ENCODE peak calls at places on chromosome 12, in eight cellular contexts. One of them, this sample, is unnamed.

GRCh38 chr12:40198601-40199000 is 26.2 kb upstream of the LRRK2 start:
- DNase-seq in fibroblast of the aortic adventitia: no peak
- DNase-seq in HFF-Myc: no peak
- DNase-seq in choroid plexus epithelial cell: no peak
- DNase-seq in AG10803: no peak
- DNase-seq in BJ: no peak
- DNase-seq in mucosa of descending colon: no peak
- DNase-seq in lung: no peak
- DNase-seq in this sample: peak; percentile 21

GRCh38 chr12:6263931-6264330 is 46.6 kb upstream of the PLEKHG6 start:
- DNase-seq in fibroblast of the aortic adventitia: no peak
- DNase-seq in HFF-Myc: no peak
- DNase-seq in choroid plexus epithelial cell: peak; percentile 84
- DNase-seq in AG10803: no peak
- DNase-seq in BJ: no peak
- DNase-seq in mucosa of descending colon: no peak
- DNase-seq in lung: no peak
- DNase-seq in this sample: no peak

GRCh38 chr12:63276537-63277365 is 125.8 kb upstream of the AVPR1A start:
- DNase-seq in fibroblast of the aortic adventitia: peak; percentile 13
- DNase-seq in HFF-Myc: no peak
- DNase-seq in choroid plexus epithelial cell: peak; percentile 66
- DNase-seq in AG10803: peak; percentile 13
- DNase-seq in BJ: no peak
- DNase-seq in mucosa of descending colon: no peak
- DNase-seq in lung: no peak
- DNase-seq in this sample: peak; percentile 57

GRCh38 chr12:66960704-66961690 is 282.1 kb upstream of the GRIP1 start:
- DNase-seq in fibroblast of the aortic adventitia: no peak
- DNase-seq in HFF-Myc: no peak
- DNase-seq in choroid plexus epithelial cell: peak; percentile 11
- DNase-seq in AG10803: no peak
- DNase-seq in BJ: no peak
- DNase-seq in mucosa of descending colon: no peak
- DNase-seq in lung: no peak
- DNase-seq in this sample: no peak

GRCh38 chr12:89861086-89861485 is 152.4 kb upstream of the ATP2B1 start:
- DNase-seq in fibroblast of the aortic adventitia: no peak
- DNase-seq in HFF-Myc: no peak
- DNase-seq in choroid plexus epithelial cell: peak; percentile 14
- DNase-seq in AG10803: no peak
- DNase-seq in BJ: no peak
- DNase-seq in mucosa of descending colon: no peak
- DNase-seq in lung: no peak
- DNase-seq in this sample: no peak

GRCh38 chr12:68953536-68953935 is 20.6 kb upstream of the CPM start:
- DNase-seq in fibroblast of the aortic adventitia: no peak
- DNase-seq in HFF-Myc: no peak
- DNase-seq in choroid plexus epithelial cell: no peak
- DNase-seq in AG10803: no peak
- DNase-seq in BJ: no peak
- DNase-seq in mucosa of descending colon: peak; percentile 53
- DNase-seq in lung: no peak
- DNase-seq in this sample: no peak

GRCh38 chr12:68454855-68455254 is 122.7 kb upstream of the MDM1 start:
- DNase-seq in fibroblast of the aortic adventitia: no peak
- DNase-seq in HFF-Myc: no peak
- DNase-seq in choroid plexus epithelial cell: no peak
- DNase-seq in AG10803: no peak
- DNase-seq in BJ: no peak
- DNase-seq in mucosa of descending colon: no peak
- DNase-seq in lung: no peak
- DNase-seq in this sample: no peak

GRCh38 chr12:92297405-92297804 is 151.8 kb upstream of the BTG1 start:
- DNase-seq in fibroblast of the aortic adventitia: no peak
- DNase-seq in HFF-Myc: no peak
- DNase-seq in choroid plexus epithelial cell: no peak
- DNase-seq in AG10803: no peak
- DNase-seq in BJ: no peak
- DNase-seq in mucosa of descending colon: no peak
- DNase-seq in lung: no peak
- DNase-seq in this sample: no peak

GRCh38 chr12:40327506-40327905 is 102.7 kb downstream of the LRRK2 start:
- DNase-seq in fibroblast of the aortic adventitia: peak; percentile 7
- DNase-seq in HFF-Myc: no peak
- DNase-seq in choroid plexus epithelial cell: no peak
- DNase-seq in AG10803: peak; percentile 23
- DNase-seq in BJ: no peak
- DNase-seq in mucosa of descending colon: no peak
- DNase-seq in lung: no peak
- DNase-seq in this sample: no peak

GRCh38 chr12:91577586-91578539 is 395.2 kb upstream of the DCN start:
- DNase-seq in fibroblast of the aortic adventitia: peak; percentile 53
- DNase-seq in HFF-Myc: peak; percentile 3
- DNase-seq in choroid plexus epithelial cell: peak; percentile 54
- DNase-seq in AG10803: peak; percentile 46
- DNase-seq in BJ: no peak
- DNase-seq in mucosa of descending colon: no peak
- DNase-seq in lung: no peak
- DNase-seq in this sample: peak; percentile 45

GRCh38 chr12:52231305-52232232 is 1.5 kb upstream of the KRT7 start:
- DNase-seq in fibroblast of the aortic adventitia: no peak
- DNase-seq in HFF-Myc: no peak
- DNase-seq in choroid plexus epithelial cell: no peak
- DNase-seq in AG10803: no peak
- DNase-seq in BJ: no peak
- DNase-seq in mucosa of descending colon: no peak
- DNase-seq in lung: peak; percentile 77
- DNase-seq in this sample: no peak

GRCh38 chr12:112907415-112908157 is 824 bp downstream of the OAS1 start:
- DNase-seq in fibroblast of the aortic adventitia: no peak
- DNase-seq in HFF-Myc: no peak
- DNase-seq in choroid plexus epithelial cell: no peak
- DNase-seq in AG10803: no peak
- DNase-seq in BJ: no peak
- DNase-seq in mucosa of descending colon: no peak
- DNase-seq in lung: no peak
- DNase-seq in this sample: no peak

GRCh38 chr12:106288510-106289195 is 13.9 kb upstream of the TCP11L2 start:
- DNase-seq in fibroblast of the aortic adventitia: peak; percentile 97
- DNase-seq in HFF-Myc: peak; percentile 72
- DNase-seq in choroid plexus epithelial cell: peak; percentile 94
- DNase-seq in AG10803: peak; percentile 95
- DNase-seq in BJ: peak; percentile 85
- DNase-seq in mucosa of descending colon: no peak
- DNase-seq in lung: no peak
- DNase-seq in this sample: peak; percentile 96

GRCh38 chr12:70849265-70849960 is 71.1 kb downstream of the PTPRR start:
- DNase-seq in fibroblast of the aortic adventitia: peak; percentile 87
- DNase-seq in HFF-Myc: peak; percentile 2
- DNase-seq in choroid plexus epithelial cell: peak; percentile 79
- DNase-seq in AG10803: peak; percentile 40
- DNase-seq in BJ: no peak
- DNase-seq in mucosa of descending colon: no peak
- DNase-seq in lung: no peak
- DNase-seq in this sample: peak; percentile 79

GRCh38 chr12:110912263-110912662 is 8.1 kb downstream of the MYL2 start:
- DNase-seq in fibroblast of the aortic adventitia: no peak
- DNase-seq in HFF-Myc: no peak
- DNase-seq in choroid plexus epithelial cell: no peak
- DNase-seq in AG10803: no peak
- DNase-seq in BJ: no peak
- DNase-seq in mucosa of descending colon: no peak
- DNase-seq in lung: no peak
- DNase-seq in this sample: no peak

DNA sequence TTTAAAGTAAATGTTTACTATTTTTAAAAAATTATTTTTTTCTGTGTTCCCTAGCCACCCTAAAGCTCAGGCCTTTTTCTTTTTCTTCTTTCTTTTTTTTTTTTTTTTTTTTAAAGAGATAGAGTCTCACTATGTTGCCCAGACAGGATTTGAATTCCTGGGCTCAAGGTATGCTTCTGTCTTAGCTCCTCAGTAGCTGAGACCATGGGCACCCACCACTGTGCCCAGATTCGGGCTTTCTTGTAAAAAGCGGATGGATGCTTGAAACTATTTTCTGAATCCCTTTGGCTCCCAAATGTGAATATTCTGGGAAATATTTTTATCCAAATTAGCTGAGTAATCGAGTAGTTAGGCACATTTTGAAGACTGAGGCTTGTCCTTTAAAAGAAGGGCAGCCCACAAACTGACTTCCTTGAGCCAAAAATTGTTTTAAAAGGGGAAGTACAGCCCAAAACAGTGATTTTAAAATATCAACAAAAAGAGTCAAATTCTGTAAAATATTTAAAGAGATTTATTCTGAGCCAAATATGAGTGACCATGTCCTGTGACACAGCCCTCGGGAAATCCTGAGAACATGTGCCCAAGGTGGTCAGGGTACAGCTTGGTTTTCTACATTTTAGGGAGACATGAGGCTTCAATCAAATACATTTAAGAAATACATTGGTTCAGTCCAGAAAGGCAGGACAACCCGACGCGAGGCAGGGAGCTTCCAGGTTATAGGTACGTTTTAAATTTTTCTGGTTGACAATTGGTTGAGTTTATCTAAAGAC is 28.8 kb upstream of the HIGD1C start:
- DNase-seq in fibroblast of the aortic adventitia: peak; percentile 55
- DNase-seq in HFF-Myc: no peak
- DNase-seq in choroid plexus epithelial cell: peak; percentile 21
- DNase-seq in AG10803: peak; percentile 15
- DNase-seq in BJ: no peak
- DNase-seq in mucosa of descending colon: no peak
- DNase-seq in lung: no peak
- DNase-seq in this sample: peak; percentile 38
- H3K4me3 ChIP-seq in fibroblast of the aortic adventitia: no peak overlapping the region
- H3K4me3 ChIP-seq in HFF-Myc: peak overlapping the region; percentile 52
- H3K4me3 ChIP-seq in choroid plexus epithelial cell: no peak overlapping the region
- H3K4me3 ChIP-seq in AG10803: no peak overlapping the region
- H3K4me3 ChIP-seq in BJ: peak overlapping the region; percentile 26
- H3K4me3 ChIP-seq in mucosa of descending colon: no peak overlapping the region
- H3K4me3 ChIP-seq in lung: no peak overlapping the region
- H3K4me3 ChIP-seq in this sample: peak overlapping the region; percentile 29

GRCh38 chr12:2941524-2941923 is 17.7 kb upstream of the TEAD4 start:
- DNase-seq in fibroblast of the aortic adventitia: no peak
- DNase-seq in HFF-Myc: no peak
- DNase-seq in choroid plexus epithelial cell: no peak
- DNase-seq in AG10803: no peak
- DNase-seq in BJ: no peak
- DNase-seq in mucosa of descending colon: no peak
- DNase-seq in lung: no peak
- DNase-seq in this sample: no peak

GRCh38 chr12:2940564-2940963 is 18.6 kb upstream of the TEAD4 start:
- DNase-seq in fibroblast of the aortic adventitia: no peak
- DNase-seq in HFF-Myc: no peak
- DNase-seq in choroid plexus epithelial cell: no peak
- DNase-seq in AG10803: no peak
- DNase-seq in BJ: no peak
- DNase-seq in mucosa of descending colon: no peak
- DNase-seq in lung: no peak
- DNase-seq in this sample: no peak

GRCh38 chr12:2944401-2945047 is 14.7 kb upstream of the TEAD4 start:
- DNase-seq in fibroblast of the aortic adventitia: peak; percentile 18
- DNase-seq in HFF-Myc: no peak
- DNase-seq in choroid plexus epithelial cell: peak; percentile 50
- DNase-seq in AG10803: no peak
- DNase-seq in BJ: no peak
- DNase-seq in mucosa of descending colon: peak; percentile 79
- DNase-seq in lung: peak; percentile 47
- DNase-seq in this sample: peak; percentile 23
- H3K4me3 ChIP-seq in fibroblast of the aortic adventitia: no peak overlapping the region
- H3K4me3 ChIP-seq in HFF-Myc: no peak overlapping the region
- H3K4me3 ChIP-seq in choroid plexus epithelial cell: no peak overlapping the region
- H3K4me3 ChIP-seq in AG10803: no peak overlapping the region
- H3K4me3 ChIP-seq in BJ: no peak overlapping the region
- H3K4me3 ChIP-seq in mucosa of descending colon: no peak overlapping the region
- H3K4me3 ChIP-seq in lung: no peak overlapping the region
- H3K4me3 ChIP-seq in this sample: no peak overlapping the region

GRCh38 chr12:50927356-50927755 is 25.0 kb upstream of the HIGD1C start:
- DNase-seq in fibroblast of the aortic adventitia: no peak
- DNase-seq in HFF-Myc: no peak
- DNase-seq in choroid plexus epithelial cell: no peak
- DNase-seq in AG10803: no peak
- DNase-seq in BJ: no peak
- DNase-seq in mucosa of descending colon: no peak
- DNase-seq in lung: no peak
- DNase-seq in this sample: no peak
- H3K4me3 ChIP-seq in fibroblast of the aortic adventitia: peak overlapping the region; percentile 93
- H3K4me3 ChIP-seq in HFF-Myc: peak overlapping the region; percentile 52
- H3K4me3 ChIP-seq in choroid plexus epithelial cell: peak overlapping the region; percentile 72
- H3K4me3 ChIP-seq in AG10803: no peak overlapping the region
- H3K4me3 ChIP-seq in BJ: no peak overlapping the region
- H3K4me3 ChIP-seq in mucosa of descending colon: peak overlapping the region; percentile 12
- H3K4me3 ChIP-seq in lung: peak overlapping the region; percentile 31
- H3K4me3 ChIP-seq in this sample: peak overlapping the region; percentile 84

GRCh38 chr12:18975933-18976332 is 153.6 kb upstream of the PLEKHA5 start:
- DNase-seq in fibroblast of the aortic adventitia: no peak
- DNase-seq in HFF-Myc: no peak
- DNase-seq in choroid plexus epithelial cell: no peak
- DNase-seq in AG10803: no peak
- DNase-seq in BJ: no peak
- DNase-seq in mucosa of descending colon: no peak
- DNase-seq in lung: no peak
- DNase-seq in this sample: no peak
- H3K4me3 ChIP-seq in fibroblast of the aortic adventitia: no peak overlapping the region
- H3K4me3 ChIP-seq in HFF-Myc: no peak overlapping the region
- H3K4me3 ChIP-seq in choroid plexus epithelial cell: no peak overlapping the region
- H3K4me3 ChIP-seq in AG10803: no peak overlapping the region
- H3K4me3 ChIP-seq in BJ: no peak overlapping the region
- H3K4me3 ChIP-seq in mucosa of descending colon: no peak overlapping the region
- H3K4me3 ChIP-seq in lung: no peak overlapping the region
- H3K4me3 ChIP-seq in this sample: no peak overlapping the region

GRCh38 chr12:103431387-103431786 is 64.4 kb downstream of the C12orf42 start:
- DNase-seq in fibroblast of the aortic adventitia: no peak
- DNase-seq in HFF-Myc: no peak
- DNase-seq in choroid plexus epithelial cell: no peak
- DNase-seq in AG10803: no peak
- DNase-seq in BJ: no peak
- DNase-seq in mucosa of descending colon: no peak
- DNase-seq in lung: no peak
- DNase-seq in this sample: no peak
- H3K4me3 ChIP-seq in fibroblast of the aortic adventitia: no peak overlapping the region
- H3K4me3 ChIP-seq in HFF-Myc: no peak overlapping the region
- H3K4me3 ChIP-seq in choroid plexus epithelial cell: no peak overlapping the region
- H3K4me3 ChIP-seq in AG10803: no peak overlapping the region
- H3K4me3 ChIP-seq in BJ: no peak overlapping the region
- H3K4me3 ChIP-seq in mucosa of descending colon: no peak overlapping the region
- H3K4me3 ChIP-seq in lung: no peak overlapping the region
- H3K4me3 ChIP-seq in this sample: no peak overlapping the region